ENCODE peak calls at places on chromosomes 11 and 22, in five cellular contexts. S, C, A, Z and Y are unnamed samples.

GRCh38 chr11:62269654-62270278 is at the start of gene SCGB2A2:
- DNase-seq in S (no peak), Z (no peak), A (no peak), C (no peak), Y (no peak)

GRCh38 chr11:119363081-119363861 is 16.8 kb upstream of the MFRP start:
- DNase-seq in S (no peak), A (no peak), Z (no peak), C (no peak), Y (no peak)

GRCh38 chr22:23424031-23424430 is 156.1 kb downstream of the IGLL1 start:
- DNase-seq in Z (no peak), C (no peak), A (no peak), S (no peak), Y (no peak)

GRCh38 chr22:25232301-25232700 is 12.9 kb downstream of the CRYBB2 start:
- DNase-seq in Z (no peak), A (no peak), S (no peak), C (no peak), Y (no peak)

GRCh38 chr22:17845340-17845739 is 71.1 kb upstream of the BID start:
- DNase-seq in Z (no peak), A (no peak), S (peak), C (no peak), Y (no peak)

GRCh38 chr11:20117291-20117690 is 43.0 kb downstream of the DBX1 start:
- DNase-seq in Z (no peak), C (no peak), A (no peak), S (no peak), Y (no peak)

GRCh38 chr22:37509026-37509886 is 10.0 kb downstream of the CARD10 start:
- DNase-seq in A (no peak), Z (no peak), S (no peak), C (no peak), Y (no peak)

GRCh38 chr11:79081441-79082124 is 359.2 kb downstream of the TENM4 start:
- DNase-seq in Z (no peak), S (no peak), A (no peak), C (no peak), Y (no peak)

GRCh38 chr11:82791779-82792178 is 58.1 kb upstream of the FAM181B start:
- DNase-seq in A (no peak), C (no peak), S (no peak), Z (no peak), Y (no peak)

GRCh38 chr11:129442171-129442570 is 66.5 kb downstream of the BARX2 start:
- DNase-seq in C (no peak), S (no peak), A (no peak), Z (no peak), Y (no peak)

GRCh38 chr22:30733081-30733680 is 38.5 kb downstream of the OSBP2 start:
- DNase-seq in S (no peak), C (no peak), Z (no peak), A (no peak), Y (no peak)

GRCh38 chr11:126468102-126468521 is 112.6 kb downstream of the ST3GAL4 start:
- DNase-seq in A (no peak), Z (peak), S (no peak), C (no peak), Y (no peak)

GRCh38 chr11:67644042-67644441 is 4.5 kb upstream of the TBX10 start:
- DNase-seq in C (no peak), S (no peak), Z (no peak), A (peak), Y (no peak)

GRCh38 chr11:3153291-3153861 is 11.7 kb downstream of the OSBPL5 start:
- DNase-seq in A (no peak), Z (no peak), C (no peak), S (no peak), Y (no peak)

GRCh38 chr11:131223198-131223975 is 147.0 kb upstream of the NTM start:
- DNase-seq in Z (no peak), C (no peak), S (no peak), A (no peak), Y (no peak)

GRCh38 chr11:69049490-69049867 is 747 bp downstream of the TPCN2 start:
- DNase-seq in Z (peak), S (no peak), C (peak), A (no peak), Y (peak)

GRCh38 chr11:64298966-64299846 is 952 bp upstream of the CATSPERZ start:
- DNase-seq in Z (peak), S (no peak), C (no peak), A (no peak), Y (no peak)

GRCh38 chr22:47120399-47120798 is 357.9 kb downstream of the TBC1D22A start:
- DNase-seq in S (no peak), Z (no peak), C (no peak), A (no peak), Y (no peak)

GRCh38 chr11:19727246-19727645 is 14.6 kb downstream of the NAV2 start:
- DNase-seq in S (peak), A (no peak), Z (no peak), C (no peak), Y (no peak)

GRCh38 chr11:58726594-58727414 is 4.9 kb downstream of the GLYAT start:
- DNase-seq in A (no peak), Z (peak), S (no peak), C (no peak), Y (no peak)

GRCh38 chr22:31923761-31924160 is 20.6 kb upstream of the YWHAH start:
- DNase-seq in A (no peak), S (no peak), C (no peak), Z (no peak), Y (no peak)

GRCh38 chr11:24372491-24372890 is 124.4 kb upstream of the LUZP2 start:
- DNase-seq in C (no peak), S (no peak), A (no peak), Z (no peak), Y (no peak)

GRCh38 chr22:28024422-28024888 is 105.4 kb upstream of the PITPNB start:
- DNase-seq in C (no peak), Z (no peak), S (no peak), A (no peak), Y (no peak)

GRCh38 chr11:44598831-44599230 is 33.4 kb downstream of the CD82 start:
- DNase-seq in Z (no peak), C (no peak), A (no peak), S (no peak), Y (no peak)

GRCh38 chr22:30609260-30610185 is 2.5 kb downstream of the TCN2 start:
- DNase-seq in Z (no peak), C (no peak), S (no peak), A (peak), Y (no peak)

GRCh38 chr11:123083623-123084029 is 21.7 kb upstream of the HSPA8 start:
- DNase-seq in C (peak), Z (no peak), A (peak), S (peak), Y (no peak)

GRCh38 chr11:19079643-19080440 is 19.3 kb upstream of the MRGPRX2 start:
- DNase-seq in Z (no peak), C (no peak), A (peak), S (no peak), Y (no peak)

GRCh38 chr22:27405672-27406388 is 395.7 kb downstream of the MN1 start:
- DNase-seq in A (peak), Z (no peak), C (no peak), S (peak), Y (no peak)

GRCh38 chr11:108985611-108986279 is 320.9 kb downstream of the DDX10 start:
- DNase-seq in C (no peak), A (no peak), Z (no peak), S (no peak), Y (no peak)

GRCh38 chr11:96168623-96169022 is 174.4 kb downstream of the MAML2 start:
- DNase-seq in C (no peak), A (peak), S (no peak), Z (no peak), Y (no peak)